ENCODE peak calls at places on chromosomes 5 and 9, in six cellular contexts. F is activated T-helper 1 cell treated with anti-CD3 and anti-CD28 coated beads, Interleukin-12 subunit alpha, Interleukin-12 subunit beta, Interleukin-2, Interleukin-4 antibody, amounts not matched to agents 30 ng/mL and 10 ng/mL and 1 ng/mL, durations not matched to agents 14 hours and 24 hours and 36 hours; S is cardiac septum; V is CD4-positive, alpha-beta T cell; P is A549; G is H7. M is an unnamed sample.

GRCh38 chr5:158456756-158457155 is 597.8 kb upstream of the CLINT1 start:
- DNase-seq in P (peak; percentile 7), S (no peak), V (no peak), G (no peak), F (no peak), M (peak; percentile 67)

GRCh38 chr5:108615216-108615615 is 132.5 kb upstream of the FER start:
- DNase-seq in V (no peak), P (no peak), S (no peak), G (no peak), F (no peak), M (no peak)

GRCh38 chr5:138869763-138870500 is 5.2 kb downstream of the LRRTM2 start:
- DNase-seq in P (no peak), F (no peak), V (no peak), S (no peak), G (no peak), M (no peak)

GRCh38 chr5:58502032-58502431 is 10.8 kb downstream of the GAPT start:
- DNase-seq in F (no peak), S (no peak), G (no peak), V (no peak), P (no peak), M (no peak)

GRCh38 chr5:149834246-149834855 is 104.2 kb downstream of the PPARGC1B start:
- DNase-seq in V (peak; percentile 19), G (peak; percentile 90), P (peak; percentile 90), S (no peak), F (peak; percentile 50), M (peak; percentile 16)

GRCh38 chr5:61232490-61232889 is 70.2 kb upstream of the SMIM15 start:
- DNase-seq in V (no peak), S (no peak), F (no peak), P (no peak), G (no peak), M (no peak)

GRCh38 chr5:104088876-104089778 is 526.5 kb upstream of the NUDT12 start:
- DNase-seq in S (no peak), P (no peak), V (no peak), F (no peak), G (no peak), M (no peak)

GRCh38 chr5:51392689-51393199 is 9.5 kb downstream of the ISL1 start:
- DNase-seq in P (no peak), G (peak; percentile 57), S (no peak), V (no peak), F (no peak), M (no peak)

GRCh38 chr5:50733737-50734136 is 67.3 kb downstream of the PARP8 start:
- DNase-seq in P (no peak), F (no peak), G (no peak), S (no peak), V (no peak), M (no peak)

GRCh38 chr5:161988069-161988468 is 79.5 kb upstream of the GABRG2 start:
- DNase-seq in V (no peak), G (no peak), S (no peak), F (no peak), P (no peak), M (no peak)

GRCh38 chr9:107019216-107019615 is 156.2 kb downstream of the ZNF462 start:
- DNase-seq in G (no peak), P (no peak), V (no peak), F (no peak), S (no peak), M (no peak)

GRCh38 chr5:1538741-1539392 is 15.1 kb upstream of the LPCAT1 start:
- DNase-seq in V (no peak), F (no peak), P (no peak), G (no peak), S (peak; percentile 41), M (no peak)

GRCh38 chr5:67636091-67636490 is 439.5 kb upstream of the CD180 start:
- DNase-seq in S (no peak), G (no peak), P (no peak), V (no peak), F (no peak), M (no peak)

GRCh38 chr5:80495891-80496290 is 8.0 kb downstream of the FAM151B start:
- DNase-seq in P (no peak), V (no peak), G (no peak), F (no peak), S (no peak), M (no peak)

GRCh38 chr5:176780071-176780850 is 30.1 kb upstream of the UNC5A start:
- DNase-seq in P (no peak), S (peak; percentile 39), G (peak; percentile 11), V (no peak), F (no peak), M (no peak)

GRCh38 chr5:79020861-79021561 is 35.9 kb upstream of the ARSB start:
- DNase-seq in F (no peak), P (peak; percentile 66), G (peak; percentile 36), S (no peak), V (peak; percentile 13), M (peak; percentile 6)

GRCh38 chr5:64947031-64947430 is 178.3 kb downstream of the CWC27 start:
- DNase-seq in P (no peak), S (no peak), V (no peak), G (no peak), F (no peak), M (no peak)

GRCh38 chr9:120374239-120374638 is 205.7 kb downstream of the CDK5RAP2 start:
- DNase-seq in S (peak; percentile 47), F (no peak), G (no peak), V (no peak), P (no peak), M (no peak)

GRCh38 chr5:150070821-150071220 is 15.5 kb downstream of the CSF1R start:
- DNase-seq in S (peak; percentile 12), F (no peak), G (no peak), P (no peak), V (no peak), M (no peak)

GRCh38 chr9:87771251-87772006 is 45.5 kb downstream of the CTSL start:
- DNase-seq in G (peak; percentile 85), S (no peak), P (no peak), V (no peak), F (no peak), M (no peak)

GRCh38 chr9:91809581-91810285 is 140.3 kb downstream of the ROR2 start:
- DNase-seq in S (no peak), G (no peak), F (no peak), V (no peak), P (no peak), M (no peak)

GRCh38 chr9:312596-313320 is 98.1 kb downstream of the DOCK8 start:
- DNase-seq in S (no peak), F (no peak), G (no peak), V (no peak), P (no peak), M (no peak)

GRCh38 chr9:127763918-127764384 is 14.5 kb downstream of the SH2D3C start:
- DNase-seq in G (peak; percentile 82), P (peak; percentile 58), S (peak; percentile 85), V (no peak), F (no peak), M (peak; percentile 25)

GRCh38 chr5:21140987-21141386 is 1153.0 kb upstream of the CDH18 start:
- DNase-seq in S (no peak), F (no peak), P (no peak), G (no peak), V (no peak), M (no peak)

GRCh38 chr5:1336749-1337489 is 8.0 kb downstream of the CLPTM1L start:
- DNase-seq in V (no peak), S (no peak), P (no peak), G (no peak), F (no peak), M (no peak)